ENCODE peak calls at places on chromosomes 2 and 18, in six cellular contexts. K, H, Z, V, A and Q are unnamed samples.

GRCh38 chr2:72233211-72233610 is 85.5 kb upstream of the CYP26B1 start:
- DNase-seq in K (no peak), H (no peak), Z (no peak), V (no peak), A (no peak), Q (no peak)

GRCh38 chr2:211344289-211344688 is 787.9 kb downstream of the CPS1 start:
- DNase-seq in Z (no peak), K (no peak), A (no peak), V (no peak), H (no peak), Q (no peak)

GRCh38 chr2:4049463-4049862 is 346.1 kb downstream of the DCDC2C start:
- DNase-seq in H (no peak), Z (no peak), K (no peak), V (no peak), A (no peak), Q (no peak)

GRCh38 chr2:20645761-20646160 is 5.1 kb downstream of the HS1BP3 start:
- DNase-seq in V (no peak), H (no peak), A (no peak), Z (no peak), K (no peak), Q (no peak)

GRCh38 chr2:109289823-109290222 is 160.8 kb downstream of the SH3RF3 start:
- DNase-seq in A (no peak), V (no peak), Z (no peak), K (no peak), H (no peak), Q (no peak)

GRCh38 chr18:21053127-21053526 is 58.5 kb downstream of the ROCK1 start:
- DNase-seq in H (no peak), K (no peak), V (no peak), Z (no peak), A (no peak), Q (no peak)

GRCh38 chr2:162123806-162124758 is 28.0 kb downstream of the GCG start:
- DNase-seq in V (peak; percentile 73), Z (no peak), K (no peak), A (no peak), H (peak; percentile 61), Q (no peak)

GRCh38 chr2:189104926-189105325 is 74.6 kb downstream of the COL5A2 start:
- DNase-seq in A (no peak), V (no peak), H (no peak), Z (no peak), K (no peak), Q (no peak)

GRCh38 chr18:57837917-57838548 is 34.9 kb upstream of the ATP8B1 start:
- DNase-seq in Z (no peak), K (no peak), H (no peak), A (no peak), V (no peak), Q (no peak)

DNA sequence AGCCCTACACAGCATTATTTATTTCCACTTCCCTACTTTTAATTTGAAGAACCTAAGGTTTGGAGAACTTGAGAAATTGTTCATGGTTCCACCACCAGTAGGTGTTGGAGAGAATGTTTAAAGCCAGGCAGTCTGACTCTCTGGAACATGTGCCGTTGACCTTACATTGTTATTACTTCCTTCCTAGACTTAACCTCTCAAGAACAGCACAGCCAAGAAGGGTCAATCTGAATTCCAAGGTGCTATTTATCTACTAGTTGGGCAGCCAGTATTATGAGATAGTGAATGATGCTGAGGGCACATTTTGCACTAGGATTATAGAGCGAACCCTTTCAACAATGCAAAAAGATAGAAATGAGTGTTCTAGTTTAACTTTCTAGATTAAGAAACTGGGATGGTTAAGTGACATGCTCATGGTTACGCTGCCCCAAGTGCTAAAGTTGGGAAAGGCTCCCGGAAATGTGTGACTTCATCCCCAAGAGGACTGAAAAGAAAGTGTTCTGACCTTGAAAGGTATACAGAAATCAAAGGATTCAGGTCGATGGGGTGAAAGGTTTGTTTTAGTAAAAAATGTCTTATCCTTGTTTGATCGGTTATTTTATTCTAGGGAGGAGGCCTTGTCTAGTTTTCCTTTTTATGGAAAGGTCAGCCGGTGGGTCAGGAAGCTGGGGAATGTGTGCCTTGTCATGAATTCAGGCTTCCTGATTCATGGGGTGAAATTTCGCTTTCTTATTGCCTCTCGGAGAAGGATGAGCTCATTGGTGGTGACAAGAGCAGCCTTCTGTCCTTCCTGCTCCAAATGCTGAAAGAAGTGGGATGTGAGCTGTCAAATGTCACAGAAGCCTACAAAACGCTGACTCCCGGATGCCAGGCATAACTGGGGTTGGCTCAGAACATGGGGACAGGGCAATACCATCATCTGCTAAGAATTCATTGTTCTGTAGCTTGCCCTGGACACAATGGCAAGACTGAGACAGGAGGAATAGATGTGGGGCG is 55.5 kb upstream of the FAM136A start:
- DNase-seq in V (no peak), H (no peak), K (no peak), A (no peak), Z (no peak), Q (no peak)
- TF ChIP-seq CTCF in V (no peak), H (peak; percentile 41), K (no peak), A (no peak), Z (no peak), Q (no peak)

GRCh38 chr2:118490323-118490722 is 357.1 kb downstream of the EN1 start:
- DNase-seq in H (no peak), V (no peak), A (no peak), Z (no peak), K (no peak), Q (no peak)

GRCh38 chr2:118489712-118490255 is 357.7 kb downstream of the EN1 start:
- DNase-seq in Z (no peak), A (no peak), H (no peak), V (no peak), K (no peak), Q (no peak)

GRCh38 chr2:118496467-118496866 is 351.0 kb downstream of the EN1 start:
- DNase-seq in H (no peak), V (no peak), A (no peak), Z (no peak), K (no peak), Q (no peak)

GRCh38 chr2:118495278-118495677 is 352.2 kb downstream of the EN1 start:
- DNase-seq in H (no peak), A (no peak), Z (no peak), K (no peak), V (no peak), Q (no peak)

GRCh38 chr2:118492335-118492734 is 355.1 kb downstream of the EN1 start:
- DNase-seq in Z (no peak), V (no peak), K (no peak), A (no peak), H (peak; percentile 24), Q (no peak)
- TF ChIP-seq CTCF in Z (no peak), V (peak; percentile 48), K (peak; percentile 20), A (no peak), H (peak; percentile 38), Q (no peak)

GRCh38 chr2:177212106-177212894 is at the start of gene HNRNPA3:
- DNase-seq in A (peak; percentile 99), Z (peak; percentile 98), H (peak; percentile 97), K (peak; percentile 100), V (peak; percentile 98), Q (peak; percentile 100)
- TF ChIP-seq CTCF in A (no peak), Z (no peak), H (peak; percentile 10), K (peak; percentile 32), V (peak; percentile 28), Q (no peak)

DNA sequence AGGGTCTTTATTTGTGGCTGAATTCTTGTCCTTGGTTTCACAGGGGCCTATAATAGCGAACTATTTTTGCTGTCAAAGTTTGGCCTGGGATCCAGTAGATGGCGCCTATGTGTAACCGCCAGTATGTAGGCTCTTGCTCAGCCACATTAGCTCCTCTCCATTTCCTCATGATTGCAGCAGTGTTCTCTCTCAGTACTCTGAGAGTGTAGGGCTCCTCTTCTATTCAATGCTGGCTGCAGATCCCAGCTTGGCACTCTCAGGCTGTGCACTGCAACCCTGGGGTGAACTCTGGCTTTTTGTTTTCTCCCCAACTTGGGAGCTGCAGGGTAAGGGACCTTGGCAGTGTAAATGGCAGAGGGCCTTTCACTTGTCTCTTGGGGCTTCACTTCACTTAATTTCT is 344.6 kb upstream of the CHAC2 start:
- DNase-seq in Z (no peak), A (no peak), K (peak; percentile 22), V (peak; percentile 43), H (peak; percentile 44), Q (no peak)
- TF ChIP-seq CTCF in Z (peak; percentile 47), A (no peak), K (peak; percentile 36), V (peak; percentile 61), H (peak; percentile 76), Q (no peak)

GRCh38 chr18:26407721-26408601 is 140.4 kb downstream of the KCTD1 start:
- DNase-seq in H (no peak), V (no peak), A (no peak), Z (no peak), K (no peak), Q (no peak)

GRCh38 chr18:26406294-26406693 is 142.1 kb downstream of the KCTD1 start:
- DNase-seq in A (no peak), V (no peak), Z (no peak), H (no peak), K (no peak), Q (no peak)

GRCh38 chr18:26403451-26403850 is 144.9 kb downstream of the KCTD1 start:
- DNase-seq in H (no peak), K (no peak), V (no peak), Z (no peak), A (no peak), Q (no peak)

GRCh38 chr18:26406854-26407517 is 141.4 kb downstream of the KCTD1 start:
- DNase-seq in H (no peak), Z (no peak), A (no peak), V (no peak), K (no peak), Q (no peak)

GRCh38 chr18:26405190-26405781 is 143.1 kb downstream of the KCTD1 start:
- DNase-seq in Z (no peak), K (peak; percentile 15), H (peak; percentile 36), V (peak; percentile 35), A (no peak), Q (no peak)
- TF ChIP-seq CTCF in Z (peak; percentile 27), K (no peak), H (peak; percentile 56), V (peak; percentile 47), A (no peak), Q (no peak)